ENCODE peak calls at places on chromosomes 6 and 20, in nine cellular contexts. G is activated naive CD4-positive, alpha-beta T cell; A is fibroblast of the conjunctiva; R is IMR-90; E is CD4-positive, alpha-beta T cell; O is NCI-H345; T is B cell; J is amniotic stem cell; H is glutamatergic neuron. P is an unnamed sample.

GRCh38 chr6:135411849-135412248 is 85.7 kb downstream of the AHI1 start:
- DNase-seq in T (no peak), G (no peak), J (no peak), O (no peak), R (no peak), H (no peak), E (no peak), A (no peak), P (no peak)

GRCh38 chr20:41649489-41649888 is 31.3 kb upstream of the CHD6 start:
- DNase-seq in A (no peak), O (peak; percentile 79), E (no peak), R (no peak), J (no peak), G (no peak), H (no peak), T (no peak), P (no peak)

GRCh38 chr6:113995632-113996031 is 24.7 kb upstream of the HDAC2 start:
- DNase-seq in E (no peak), J (peak; percentile 74), G (no peak), O (peak; percentile 62), T (no peak), H (peak; percentile 81), R (peak; percentile 98), A (peak; percentile 79), P (peak; percentile 69)

GRCh38 chr6:17505062-17505476 is 95.0 kb upstream of the FAM8A1 start:
- DNase-seq in A (no peak), G (no peak), J (no peak), H (no peak), T (no peak), R (peak; percentile 34), O (no peak), E (no peak), P (peak; percentile 33)

GRCh38 chr6:15881150-15881549 is 218.3 kb upstream of the DTNBP1 start:
- DNase-seq in T (no peak), G (no peak), A (no peak), H (no peak), E (no peak), J (no peak), O (no peak), R (no peak), P (no peak)

GRCh38 chr6:150079604-150080003 is 10.7 kb upstream of the ULBP3 start:
- DNase-seq in O (no peak), H (no peak), T (no peak), E (no peak), J (no peak), G (no peak), A (no peak), R (no peak), P (no peak)

GRCh38 chr6:143176090-143177021 is 115.7 kb downstream of the AIG1 start:
- DNase-seq in G (no peak), O (no peak), T (no peak), A (peak; percentile 82), J (peak; percentile 44), R (peak; percentile 88), H (peak; percentile 32), E (no peak), P (peak; percentile 78)

GRCh38 chr20:44051661-44052000 is 135.4 kb downstream of the JPH2 start:
- DNase-seq in A (no peak), E (no peak), J (no peak), G (no peak), R (no peak), T (no peak), H (no peak), O (no peak), P (no peak)

GRCh38 chr20:24382330-24382729 is 87.1 kb upstream of the SYNDIG1 start:
- DNase-seq in E (no peak), R (no peak), A (no peak), G (no peak), J (no peak), T (no peak), O (no peak), H (no peak), P (no peak)

GRCh38 chr20:47576516-47577033 is 74.9 kb downstream of the NCOA3 start:
- DNase-seq in H (no peak), E (no peak), J (peak; percentile 59), R (peak; percentile 90), O (no peak), A (peak; percentile 59), T (peak; percentile 42), G (no peak), P (peak; percentile 87)

GRCh38 chr20:64106981-64107735 is at the start of gene NPBWR2:
- DNase-seq in E (no peak), R (no peak), J (no peak), O (no peak), H (peak; percentile 34), G (no peak), A (no peak), T (peak; percentile 77), P (no peak)

GRCh38 chr20:38843346-38843745 is 37.8 kb downstream of the PPP1R16B start:
- DNase-seq in T (no peak), O (no peak), G (no peak), H (no peak), E (no peak), J (no peak), R (no peak), A (no peak), P (no peak)

GRCh38 chr6:1335367-1336037 is 23.6 kb downstream of the FOXQ1 start:
- DNase-seq in A (peak; percentile 63), O (no peak), J (peak; percentile 34), G (no peak), H (no peak), E (no peak), T (no peak), R (peak; percentile 76), P (peak; percentile 95)

GRCh38 chr6:105459884-105460283 is 57.0 kb upstream of the PREP start:
- DNase-seq in H (no peak), G (no peak), A (no peak), O (no peak), E (no peak), R (peak; percentile 35), T (no peak), J (no peak), P (peak; percentile 72)

GRCh38 chr6:1904494-1904854 is 294.8 kb downstream of the FOXC1 start:
- DNase-seq in E (no peak), O (no peak), J (no peak), H (no peak), R (no peak), G (no peak), T (no peak), A (no peak), P (no peak)

GRCh38 chr6:159720708-159721107 is 6.6 kb upstream of the WTAP start:
- DNase-seq in R (no peak), A (no peak), H (no peak), J (no peak), O (peak; percentile 31), G (no peak), T (no peak), E (peak; percentile 36), P (peak; percentile 72)

GRCh38 chr6:30829016-30829415 is 55.3 kb upstream of the DDR1 start:
- DNase-seq in G (no peak), A (no peak), H (no peak), E (no peak), R (no peak), J (no peak), O (no peak), T (no peak), P (no peak)

GRCh38 chr6:144617231-144618199 is 332.4 kb downstream of the UTRN start:
- DNase-seq in R (no peak), A (no peak), E (no peak), J (no peak), O (no peak), H (no peak), G (no peak), T (no peak), P (no peak)

GRCh38 chr6:42938987-42939809 is 9.9 kb downstream of the CNPY3 start:
- DNase-seq in R (no peak), T (no peak), J (no peak), O (no peak), E (no peak), H (no peak), A (no peak), G (no peak), P (no peak)

GRCh38 chr6:137102050-137102848 is 57.5 kb upstream of the IL20RA start:
- DNase-seq in J (no peak), E (no peak), G (no peak), H (no peak), R (no peak), T (no peak), A (no peak), O (no peak), P (no peak)

GRCh38 chr6:34029489-34030280 is 116.2 kb downstream of the GRM4 start:
- DNase-seq in O (no peak), G (no peak), H (no peak), T (no peak), J (no peak), A (no peak), R (no peak), E (no peak), P (no peak)

GRCh38 chr20:63969851-63970713 is at the start of gene ZNF512B:
- DNase-seq in T (peak; percentile 84), J (no peak), G (no peak), H (peak; percentile 78), O (peak; percentile 83), R (peak; percentile 50), A (no peak), E (peak; percentile 65), P (peak; percentile 58)

GRCh38 chr20:24470031-24470781 is 777 bp downstream of the SYNDIG1 start:
- DNase-seq in G (no peak), O (peak; percentile 66), R (no peak), T (no peak), A (no peak), E (no peak), H (peak; percentile 56), J (no peak), P (no peak)

GRCh38 chr20:46218656-46219055 is 89.6 kb downstream of the CDH22 start:
- DNase-seq in E (no peak), T (no peak), A (no peak), O (peak; percentile 97), J (no peak), H (no peak), G (no peak), R (no peak), P (no peak)

GRCh38 chr6:151400473-151400872 is 9.1 kb upstream of the ZBTB2 start:
- DNase-seq in E (no peak), J (no peak), A (no peak), R (peak; percentile 75), T (no peak), O (no peak), G (no peak), H (no peak), P (no peak)

GRCh38 chr6:41565701-41566100 is 19.5 kb downstream of the FOXP4 start:
- DNase-seq in T (no peak), R (no peak), H (no peak), O (no peak), G (no peak), A (no peak), E (no peak), J (no peak), P (no peak)

GRCh38 chr20:34066476-34067090 is 45.5 kb downstream of the EIF2S2 start:
- DNase-seq in G (no peak), E (no peak), O (no peak), A (peak; percentile 60), R (peak; percentile 56), H (no peak), J (peak; percentile 30), T (no peak), P (peak; percentile 46)

GRCh38 chr6:2993755-2994317 is 5.9 kb upstream of the NQO2 start:
- DNase-seq in H (no peak), E (no peak), T (no peak), R (no peak), G (no peak), A (no peak), J (no peak), O (no peak), P (no peak)

GRCh38 chr6:135286962-135287525 is 105.9 kb downstream of the MYB start:
- DNase-seq in G (no peak), E (no peak), J (no peak), T (no peak), O (no peak), H (no peak), R (no peak), A (no peak), P (no peak)

GRCh38 chr20:39019805-39020325 is 57.7 kb downstream of the DHX35 start:
- DNase-seq in R (no peak), E (no peak), T (no peak), A (no peak), G (no peak), H (no peak), J (no peak), O (no peak), P (no peak)

GRCh38 chr6:145267076-145267867 is 468.0 kb downstream of the EPM2A start:
- DNase-seq in T (no peak), E (no peak), O (peak; percentile 0), G (no peak), H (no peak), R (no peak), J (no peak), A (no peak), P (no peak)

P was measured in MCF 10A.